ENCODE peak calls at places on chromosome 21, in four cellular contexts. One of them, this sample, is unnamed.

GRCh38 chr21:36698160-36699025 is 522 bp upstream of the SIM2 start:
- DNase-seq in psoas muscle: peak; percentile 59
- DNase-seq in left lung: no peak
- DNase-seq in CD4-positive, alpha-beta T cell: no peak
- DNase-seq in this sample: no peak

GRCh38 chr21:20942523-20942922 is 55.7 kb upstream of the NCAM2 start:
- DNase-seq in psoas muscle: no peak
- DNase-seq in left lung: no peak
- DNase-seq in CD4-positive, alpha-beta T cell: no peak
- DNase-seq in this sample: no peak

GRCh38 chr21:41820384-41821080 is 53.7 kb upstream of the RIPK4 start:
- DNase-seq in psoas muscle: no peak
- DNase-seq in left lung: no peak
- DNase-seq in CD4-positive, alpha-beta T cell: no peak
- DNase-seq in this sample: no peak

GRCh38 chr21:43308101-43308500 is 118.8 kb downstream of the SIK1 start:
- DNase-seq in psoas muscle: no peak
- DNase-seq in left lung: peak; percentile 18
- DNase-seq in CD4-positive, alpha-beta T cell: no peak
- DNase-seq in this sample: no peak

GRCh38 chr21:42779431-42779861 is 99.9 kb downstream of the WDR4 start:
- DNase-seq in psoas muscle: no peak
- DNase-seq in left lung: no peak
- DNase-seq in CD4-positive, alpha-beta T cell: no peak
- DNase-seq in this sample: no peak

GRCh38 chr21:41659791-41660560 is 106.9 kb downstream of the RIPK4 start:
- DNase-seq in psoas muscle: peak; percentile 74
- DNase-seq in left lung: no peak
- DNase-seq in CD4-positive, alpha-beta T cell: no peak
- DNase-seq in this sample: no peak

GRCh38 chr21:34743831-34744230 is 75.0 kb downstream of the CLIC6 start:
- DNase-seq in psoas muscle: peak; percentile 56
- DNase-seq in left lung: peak; percentile 43
- DNase-seq in CD4-positive, alpha-beta T cell: no peak
- DNase-seq in this sample: no peak

GRCh38 chr21:17609681-17610080 is 3.0 kb downstream of the BTG3 start:
- DNase-seq in psoas muscle: no peak
- DNase-seq in left lung: no peak
- DNase-seq in CD4-positive, alpha-beta T cell: no peak
- DNase-seq in this sample: no peak

GRCh38 chr21:24941316-24942185 is 665.7 kb downstream of the MRPL39 start:
- DNase-seq in psoas muscle: no peak
- DNase-seq in left lung: no peak
- DNase-seq in CD4-positive, alpha-beta T cell: no peak
- DNase-seq in this sample: no peak

GRCh38 chr21:16633851-16634521 is 878.9 kb upstream of the CXADR start:
- DNase-seq in psoas muscle: no peak
- DNase-seq in left lung: no peak
- DNase-seq in CD4-positive, alpha-beta T cell: no peak
- DNase-seq in this sample: no peak

GRCh38 chr21:42243026-42243425 is 24.1 kb downstream of the ABCG1 start:
- DNase-seq in psoas muscle: peak; percentile 15
- DNase-seq in left lung: no peak
- DNase-seq in CD4-positive, alpha-beta T cell: no peak
- DNase-seq in this sample: no peak

GRCh38 chr21:33029512-33029921 is 3.8 kb downstream of the OLIG2 start:
- DNase-seq in psoas muscle: no peak
- DNase-seq in left lung: no peak
- DNase-seq in CD4-positive, alpha-beta T cell: no peak
- DNase-seq in this sample: no peak

GRCh38 chr21:45244799-45245340 is 42.8 kb downstream of the POFUT2 start:
- DNase-seq in psoas muscle: peak; percentile 32
- DNase-seq in left lung: no peak
- DNase-seq in CD4-positive, alpha-beta T cell: no peak
- DNase-seq in this sample: no peak

GRCh38 chr21:45236481-45236880 is 51.2 kb downstream of the POFUT2 start:
- DNase-seq in psoas muscle: no peak
- DNase-seq in left lung: no peak
- DNase-seq in CD4-positive, alpha-beta T cell: no peak
- DNase-seq in this sample: no peak

GRCh38 chr21:45246014-45246413 is 41.7 kb downstream of the POFUT2 start:
- DNase-seq in psoas muscle: no peak
- DNase-seq in left lung: no peak
- DNase-seq in CD4-positive, alpha-beta T cell: no peak
- DNase-seq in this sample: no peak

GRCh38 chr21:45243603-45244002 is 44.1 kb downstream of the POFUT2 start:
- DNase-seq in psoas muscle: no peak
- DNase-seq in left lung: no peak
- DNase-seq in CD4-positive, alpha-beta T cell: no peak
- DNase-seq in this sample: no peak

DNA sequence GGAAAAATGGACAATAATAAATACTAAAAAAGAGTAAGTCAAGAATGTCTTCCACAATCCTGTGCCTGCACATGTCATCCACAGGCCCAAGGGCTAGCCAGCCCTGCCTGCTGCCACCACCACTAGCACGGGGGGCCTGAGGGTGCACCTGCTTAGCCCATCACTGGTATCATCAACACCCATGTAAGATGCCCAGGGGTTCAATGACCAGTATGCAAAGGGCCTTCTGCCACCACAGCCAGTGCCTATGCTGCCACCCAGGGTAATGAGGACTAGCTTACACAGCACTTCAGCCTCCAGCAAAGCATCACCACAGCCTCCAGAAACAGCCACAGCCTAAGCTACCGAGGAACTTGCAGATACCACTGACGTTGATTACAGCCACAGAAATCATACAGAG is 46.3 kb downstream of the POFUT2 start:
- DNase-seq in psoas muscle: no peak
- DNase-seq in left lung: no peak
- DNase-seq in CD4-positive, alpha-beta T cell: no peak
- DNase-seq in this sample: peak; percentile 17
- TF ChIP-seq CTCF in psoas muscle: no peak
- TF ChIP-seq CTCF in left lung: no peak
- TF ChIP-seq CTCF in CD4-positive, alpha-beta T cell: no peak
- TF ChIP-seq CTCF in this sample: no peak

DNA sequence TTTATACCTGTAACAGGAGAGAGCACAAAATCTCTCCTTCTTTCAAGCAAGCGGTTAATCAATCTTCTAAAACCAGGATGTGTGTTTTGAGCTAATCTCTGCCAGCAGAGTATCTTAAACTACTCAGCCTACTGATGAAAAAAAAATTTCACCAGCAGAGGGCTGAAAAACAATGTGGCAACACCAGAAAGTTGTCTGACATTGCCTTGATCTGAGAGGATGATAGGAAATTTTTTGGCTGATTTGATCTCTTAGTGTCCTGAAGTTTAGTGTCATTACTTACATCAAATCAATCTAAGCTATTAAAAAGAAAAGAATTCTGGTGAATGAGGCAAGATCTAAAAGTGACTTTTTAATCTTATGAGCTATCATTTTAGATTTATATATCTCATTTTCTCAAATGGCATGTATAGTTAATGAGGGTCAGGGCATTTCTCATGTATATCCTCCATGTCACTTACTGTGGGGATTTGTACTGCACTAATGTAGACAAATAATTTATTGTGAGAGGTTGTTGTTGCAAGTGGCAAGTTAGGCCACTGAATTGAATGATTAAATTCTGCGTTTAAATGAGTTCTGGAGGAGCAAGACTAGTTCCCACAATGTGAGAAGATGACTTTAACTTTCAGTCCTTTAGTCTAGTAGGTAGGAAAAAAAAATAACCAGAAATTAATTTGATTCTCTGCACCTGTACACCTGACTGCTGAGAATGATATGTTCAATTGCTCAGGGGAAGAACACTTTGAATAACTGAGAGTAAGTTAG is 10.8 kb downstream of the ADAMTS1 start:
- DNase-seq in psoas muscle: no peak
- DNase-seq in left lung: no peak
- DNase-seq in CD4-positive, alpha-beta T cell: no peak
- DNase-seq in this sample: no peak
- TF ChIP-seq CTCF in psoas muscle: peak; percentile 26
- TF ChIP-seq CTCF in left lung: no peak
- TF ChIP-seq CTCF in CD4-positive, alpha-beta T cell: no peak
- TF ChIP-seq CTCF in this sample: peak; percentile 34

GRCh38 chr21:27423073-27423472 is 456.2 kb upstream of the ADAMTS5 start:
- DNase-seq in psoas muscle: peak; percentile 69
- DNase-seq in left lung: peak; percentile 48
- DNase-seq in CD4-positive, alpha-beta T cell: no peak
- DNase-seq in this sample: no peak
- TF ChIP-seq CTCF in psoas muscle: no peak
- TF ChIP-seq CTCF in left lung: no peak
- TF ChIP-seq CTCF in CD4-positive, alpha-beta T cell: no peak
- TF ChIP-seq CTCF in this sample: no peak

GRCh38 chr21:45524756-45525152 is 17.5 kb downstream of the SLC19A1 start:
- DNase-seq in psoas muscle: no peak
- DNase-seq in left lung: peak; percentile 13
- DNase-seq in CD4-positive, alpha-beta T cell: no peak
- DNase-seq in this sample: no peak

GRCh38 chr21:45523411-45524101 is 18.7 kb downstream of the SLC19A1 start:
- DNase-seq in psoas muscle: peak; percentile 44
- DNase-seq in left lung: peak; percentile 28
- DNase-seq in CD4-positive, alpha-beta T cell: no peak
- DNase-seq in this sample: no peak

GRCh38 chr21:45522986-45523385 is 19.3 kb downstream of the SLC19A1 start:
- DNase-seq in psoas muscle: peak; percentile 24
- DNase-seq in left lung: peak; percentile 11
- DNase-seq in CD4-positive, alpha-beta T cell: no peak
- DNase-seq in this sample: no peak

GRCh38 chr21:45525910-45526306 is 16.3 kb downstream of the SLC19A1 start:
- DNase-seq in psoas muscle: peak; percentile 26
- DNase-seq in left lung: peak; percentile 17
- DNase-seq in CD4-positive, alpha-beta T cell: no peak
- DNase-seq in this sample: no peak

DNA sequence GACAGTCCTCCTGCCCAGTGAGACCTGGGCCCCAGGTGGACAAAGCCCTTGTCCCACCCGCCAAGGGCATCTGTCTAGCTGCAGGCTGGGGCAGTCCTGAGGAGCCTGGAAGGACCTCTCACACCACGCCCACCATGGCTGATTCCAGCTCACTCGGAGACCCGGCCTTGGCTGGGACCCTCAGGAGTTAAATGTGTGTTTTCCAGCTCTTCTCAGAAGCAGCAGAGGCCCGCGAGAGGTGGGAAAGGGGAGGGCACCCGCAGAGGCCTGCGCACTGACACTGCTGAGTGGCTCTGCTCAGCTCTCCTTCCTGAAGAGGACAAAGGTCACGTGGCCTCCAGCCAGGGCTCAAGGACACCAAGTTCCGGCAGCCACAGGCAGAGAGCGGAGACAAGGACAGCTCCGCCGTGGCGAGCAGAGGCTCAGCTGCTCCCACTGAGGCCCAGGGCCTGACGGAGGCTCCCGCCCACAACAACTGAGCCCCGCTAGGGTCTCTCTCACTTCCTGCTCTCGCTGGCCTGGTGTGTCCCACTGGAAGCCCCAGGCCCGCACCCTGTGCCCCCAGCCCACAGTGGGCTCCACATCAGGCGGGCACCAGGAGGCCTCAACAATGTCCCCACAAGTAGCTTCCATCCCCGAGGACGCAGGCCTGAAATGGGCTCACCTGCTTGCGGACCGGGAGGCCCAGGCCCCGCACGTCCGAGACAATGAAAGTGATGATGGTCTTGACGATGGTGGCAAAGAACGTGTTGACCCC is 16.9 kb downstream of the SLC19A1 start:
- DNase-seq in psoas muscle: peak; percentile 62
- DNase-seq in left lung: peak; percentile 38
- DNase-seq in CD4-positive, alpha-beta T cell: no peak
- DNase-seq in this sample: no peak
- TF ChIP-seq CTCF in psoas muscle: no peak
- TF ChIP-seq CTCF in left lung: no peak
- TF ChIP-seq CTCF in CD4-positive, alpha-beta T cell: no peak
- TF ChIP-seq CTCF in this sample: no peak

GRCh38 chr21:45192332-45192731 is 95.4 kb downstream of the POFUT2 start:
- DNase-seq in psoas muscle: no peak
- DNase-seq in left lung: no peak
- DNase-seq in CD4-positive, alpha-beta T cell: no peak
- DNase-seq in this sample: no peak
- TF ChIP-seq CTCF in psoas muscle: no peak
- TF ChIP-seq CTCF in left lung: no peak
- TF ChIP-seq CTCF in CD4-positive, alpha-beta T cell: no peak
- TF ChIP-seq CTCF in this sample: no peak

DNA sequence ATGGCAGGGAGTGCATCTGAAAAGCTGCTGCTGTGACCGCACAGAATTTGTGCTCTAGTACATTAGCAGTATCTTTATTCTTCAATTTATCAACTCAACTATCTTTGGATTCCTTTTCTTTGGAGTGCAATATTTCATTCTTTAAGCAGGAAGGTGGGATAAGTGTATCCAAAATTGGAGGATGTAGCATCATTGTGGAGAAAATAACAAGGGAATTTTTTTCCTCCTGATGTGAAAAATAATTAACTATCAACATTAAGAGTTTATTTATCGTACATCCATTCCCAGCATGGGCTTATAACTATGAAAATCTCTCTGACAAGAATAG is 25.5 kb downstream of the MAP3K7CL start:
- DNase-seq in psoas muscle: no peak
- DNase-seq in left lung: no peak
- DNase-seq in CD4-positive, alpha-beta T cell: no peak
- DNase-seq in this sample: no peak
- TF ChIP-seq CTCF in psoas muscle: no peak
- TF ChIP-seq CTCF in left lung: no peak
- TF ChIP-seq CTCF in CD4-positive, alpha-beta T cell: no peak
- TF ChIP-seq CTCF in this sample: no peak